ENCODE peak calls at places on chromosomes 6 and 20, in seven cellular contexts. S is T-helper 1 cell, X is neural crest cell, N is left ventricle myocardium superior, Y is H54, K is sigmoid colon, O is astrocyte of the cerebellum. I is an unnamed sample.
A peak's percentile ranks its signal among the peaks of the same experiment; 100 is the strongest.

GRCh38 chr6:157763129-157763893 is 59.7 kb upstream of the SNX9 start:
- DNase-seq in S (no peak), X (no peak), N (peak; percentile 44), Y (peak; percentile 44), K (peak; percentile 81), O (peak; percentile 33), I (no peak)

GRCh38 chr20:62811320-62811719 is 5.5 kb upstream of the COL9A3 start:
- DNase-seq in S (no peak), X (no peak), N (no peak), Y (no peak), K (no peak), O (no peak), I (no peak)

GRCh38 chr6:156585859-156586258 is 191.3 kb upstream of the ARID1B start:
- DNase-seq in S (no peak), X (no peak), N (no peak), Y (no peak), K (no peak), O (no peak), I (no peak)

GRCh38 chr20:23326774-23327173 is 23.8 kb upstream of the NXT1 start:
- DNase-seq in S (no peak), X (no peak), N (no peak), Y (no peak), K (peak; percentile 58), O (no peak), I (no peak)

GRCh38 chr6:38163186-38164130 is 343.9 kb downstream of the ZFAND3 start:
- DNase-seq in S (no peak), X (no peak), N (no peak), Y (no peak), K (peak; percentile 48), O (no peak), I (no peak)

GRCh38 chr6:157269261-157269794 is 54.0 kb downstream of the TMEM242 start:
- DNase-seq in S (no peak), X (no peak), N (peak; percentile 87), Y (no peak), K (peak; percentile 87), O (peak; percentile 15), I (no peak)

GRCh38 chr6:77462359-77463307 is 658 bp downstream of the HTR1B start:
- DNase-seq in S (no peak), X (peak; percentile 7), N (no peak), Y (no peak), K (peak; percentile 60), O (no peak), I (no peak)

GRCh38 chr6:87846446-87846845 is 144.4 kb upstream of the AKIRIN2 start:
- DNase-seq in S (no peak), X (no peak), N (no peak), Y (no peak), K (no peak), O (no peak), I (no peak)

GRCh38 chr6:117951783-117952182 is 44.7 kb downstream of the SLC35F1 start:
- DNase-seq in S (no peak), X (no peak), N (no peak), Y (no peak), K (no peak), O (peak; percentile 15), I (no peak)

GRCh38 chr20:5996765-5997164 is 46.3 kb downstream of the MCM8 start:
- DNase-seq in S (peak; percentile 18), X (no peak), N (no peak), Y (no peak), K (no peak), O (no peak), I (peak; percentile 65)

GRCh38 chr20:19976595-19977372 is 40.4 kb upstream of the NAA20 start:
- DNase-seq in S (no peak), X (peak; percentile 25), N (peak; percentile 76), Y (peak; percentile 58), K (peak; percentile 84), O (peak; percentile 79), I (no peak)

GRCh38 chr6:130632288-130632687 is 194.9 kb upstream of the SMLR1 start:
- DNase-seq in S (no peak), X (no peak), N (no peak), Y (no peak), K (no peak), O (no peak), I (no peak)

GRCh38 chr20:23155141-23155590 is 69.0 kb upstream of the CD93 start:
- DNase-seq in S (no peak), X (no peak), N (no peak), Y (no peak), K (no peak), O (no peak), I (no peak)

GRCh38 chr20:52379723-52380336 is 188.3 kb upstream of the ZFP64 start:
- DNase-seq in S (peak; percentile 11), X (peak; percentile 45), N (peak; percentile 51), Y (peak; percentile 18), K (no peak), O (no peak), I (peak; percentile 27)

GRCh38 chr6:23224540-23224939 is 655.2 kb downstream of the HDGFL1 start:
- DNase-seq in S (no peak), X (no peak), N (no peak), Y (no peak), K (no peak), O (no peak), I (no peak)

I was measured in GM20000.